ENCODE peak calls at places on chromosomes 6 and 20, in ten cellular contexts. M is stimulated activated CD4-positive, alpha-beta T cell treated with anti-CD3 and anti-CD28 coated beads, Interleukin-1b, Interleukin-23, amount 100 ng/mL, for 24 hours; Y is fibroblast of the aortic adventitia; Z is activated CD4-positive, alpha-beta T cell treated with anti-CD3 and anti-CD28 coated beads, Interleukin-2, amount 50 U/mL, for 1 hour; H is ACHN; Q is cardiac septum; L is A673; E is RWPE1; T is psoas muscle; F is CD8-positive, alpha-beta T cell. P is an unnamed sample.

GRCh38 chr6:22445946-22446345 is 123.4 kb upstream of the HDGFL1 start:
- DNase-seq in Y (no peak), E (no peak), H (no peak), Z (no peak), L (no peak), Q (no peak), M (no peak), T (no peak), F (no peak), P (no peak)

GRCh38 chr6:165686966-165687365 is 23.9 kb upstream of the PDE10A start:
- DNase-seq in Q (no peak), E (no peak), H (no peak), L (peak), M (no peak), Z (no peak), T (no peak), F (no peak), Y (no peak), P (no peak)

GRCh38 chr6:33172307-33173227 is 19.7 kb downstream of the COL11A2 start:
- DNase-seq in L (peak), H (peak), E (peak), F (no peak), Y (peak), T (peak), Q (peak), M (no peak), Z (no peak), P (no peak)

GRCh38 chr6:137666202-137666774 is 172.1 kb upstream of the OLIG3 start:
- DNase-seq in M (no peak), F (no peak), E (no peak), Z (no peak), T (no peak), Q (no peak), Y (no peak), H (no peak), L (no peak), P (no peak)

GRCh38 chr20:21613512-21613911 is 92.0 kb upstream of the PAX1 start:
- DNase-seq in T (no peak), L (peak), M (no peak), Y (no peak), H (no peak), Q (no peak), F (no peak), E (no peak), Z (no peak), P (no peak)

GRCh38 chr20:37598101-37598530 is 70.4 kb upstream of the BLCAP start:
- DNase-seq in E (no peak), L (peak), T (no peak), Q (no peak), F (no peak), H (no peak), Z (no peak), M (no peak), Y (no peak), P (no peak)

GRCh38 chr6:4727671-4728435 is 48.4 kb upstream of the CDYL start:
- DNase-seq in Y (no peak), Z (no peak), F (no peak), T (no peak), M (no peak), Q (no peak), H (no peak), E (no peak), L (no peak), P (no peak)

GRCh38 chr20:14407336-14407735 is 69.9 kb upstream of the FLRT3 start:
- DNase-seq in Y (no peak), M (no peak), T (no peak), E (no peak), Z (no peak), L (no peak), H (no peak), Q (no peak), F (no peak), P (no peak)

GRCh38 chr6:42200035-42200434 is 5.3 kb upstream of the GUCA1B start:
- DNase-seq in Y (peak), Q (no peak), F (no peak), L (no peak), M (no peak), H (peak), Z (no peak), E (peak), T (no peak), P (no peak)

GRCh38 chr6:15913001-15913400 is 215.9 kb upstream of the MYLIP start:
- DNase-seq in F (no peak), Q (no peak), E (no peak), Z (no peak), L (no peak), Y (no peak), T (no peak), H (no peak), M (no peak), P (no peak)

GRCh38 chr20:57263767-57264150 is 2.7 kb downstream of the BMP7 start:
- DNase-seq in M (no peak), E (no peak), Y (no peak), Q (no peak), L (no peak), H (no peak), T (no peak), Z (no peak), F (no peak), P (no peak)